ENCODE peak calls at places on chromosomes 12 and 14, in four cellular contexts. X, V, M and Z are unnamed samples.

GRCh38 chr12:41223600-41223999 is 35.5 kb downstream of the PDZRN4 start:
- DNase-seq in X (no peak), V (no peak), M (no peak), Z (no peak)

GRCh38 chr12:57216931-57217871 is 607 bp downstream of the NXPH4 start:
- DNase-seq in X (no peak), V (no peak), M (no peak), Z (no peak)

GRCh38 chr12:80551897-80552296 is 107.9 kb downstream of the PTPRQ start:
- DNase-seq in X (peak), V (no peak), M (no peak), Z (peak)

GRCh38 chr12:5710260-5710878 is 234.7 kb downstream of the ANO2 start:
- DNase-seq in X (peak), V (no peak), M (no peak), Z (no peak)

GRCh38 chr12:93317227-93317626 is 60.5 kb upstream of the NUDT4 start:
- DNase-seq in X (no peak), V (peak), M (no peak), Z (no peak)

GRCh38 chr12:50182461-50182860 is 15.3 kb upstream of the CERS5 start:
- DNase-seq in X (no peak), V (no peak), M (no peak), Z (no peak)

GRCh38 chr12:45934956-45935355 is 55.4 kb downstream of the SCAF11 start:
- DNase-seq in X (no peak), V (no peak), M (no peak), Z (no peak)

GRCh38 chr12:5588231-5588995 is 156.5 kb downstream of the NTF3 start:
- DNase-seq in X (peak), V (no peak), M (no peak), Z (no peak)

GRCh38 chr12:106495354-106495965 is 87.3 kb upstream of the RFX4 start:
- DNase-seq in X (no peak), V (no peak), M (no peak), Z (no peak)

GRCh38 chr14:99212646-99213045 is 59.4 kb downstream of the BCL11B start:
- DNase-seq in X (no peak), V (no peak), M (no peak), Z (no peak)

GRCh38 chr12:71057330-71057729 is 100.5 kb downstream of the TSPAN8 start:
- DNase-seq in X (no peak), V (no peak), M (no peak), Z (no peak)
- TF ChIP-seq ELK1 in X (no peak), V (no peak), M (no peak), Z (no peak)

GRCh38 chr12:768434-768833 is 16.1 kb downstream of the WNK1 start:
- DNase-seq in X (no peak), V (no peak), M (no peak), Z (no peak)
- TF ChIP-seq ELK1 in X (no peak), V (no peak), M (no peak), Z (no peak)

GRCh38 chr12:120006248-120006975 is 17.4 kb downstream of the BICDL1 start:
- DNase-seq in X (no peak), V (no peak), M (no peak), Z (no peak)

GRCh38 chr12:119994892-119995658 is 6.0 kb downstream of the BICDL1 start:
- DNase-seq in X (no peak), V (no peak), M (no peak), Z (no peak)

GRCh38 chr12:119998471-119999245 is 9.6 kb downstream of the BICDL1 start:
- DNase-seq in X (no peak), V (no peak), M (no peak), Z (no peak)

GRCh38 chr12:119996417-119996816 is 7.4 kb downstream of the BICDL1 start:
- DNase-seq in X (no peak), V (no peak), M (no peak), Z (no peak)

GRCh38 chr12:120000556-120000955 is 11.5 kb downstream of the BICDL1 start:
- DNase-seq in X (no peak), V (no peak), M (no peak), Z (no peak)
- TF ChIP-seq ELK1 in X (no peak), V (no peak), M (no peak), Z (no peak)

GRCh38 chr12:67797316-67797741 is 148.8 kb downstream of the DYRK2 start:
- DNase-seq in X (peak), V (no peak), M (no peak), Z (no peak)
- TF ChIP-seq ELK1 in X (no peak), V (no peak), M (no peak), Z (no peak)

GRCh38 chr14:75088153-75088552 is 18.7 kb downstream of the ZC2HC1C start:
- DNase-seq in X (no peak), V (no peak), M (no peak), Z (no peak)

GRCh38 chr14:75088566-75089373 is 19.3 kb downstream of the ZC2HC1C start:
- DNase-seq in X (peak), V (peak), M (no peak), Z (peak)

GRCh38 chr14:75083271-75083670 is 13.8 kb downstream of the ZC2HC1C start:
- DNase-seq in X (no peak), V (no peak), M (no peak), Z (no peak)

GRCh38 chr14:75081835-75082234 is 12.4 kb downstream of the ZC2HC1C start:
- DNase-seq in X (peak), V (no peak), M (no peak), Z (no peak)

DNA sequence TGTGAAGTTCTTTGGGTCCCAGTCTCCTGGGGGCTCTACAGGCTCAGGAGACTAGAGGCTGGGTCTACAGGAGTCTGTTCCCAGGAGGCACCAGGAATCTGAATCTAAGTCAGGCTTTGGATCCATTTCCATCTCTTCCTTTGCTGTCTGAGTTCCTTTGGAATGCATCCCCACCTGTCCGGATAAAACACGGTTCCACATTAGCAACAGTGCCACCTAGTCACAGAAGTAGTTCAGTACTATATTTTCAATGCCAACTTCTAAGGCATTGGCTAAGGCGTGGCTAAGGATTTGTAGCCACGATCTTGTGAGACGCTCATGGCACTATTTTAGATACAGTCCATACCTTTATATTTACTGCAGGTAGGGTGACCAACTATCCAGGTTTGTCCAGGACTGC is 15.1 kb downstream of the ZC2HC1C start:
- DNase-seq in X (no peak), V (no peak), M (no peak), Z (no peak)
- TF ChIP-seq ELK1 in X (no peak), V (no peak), M (no peak), Z (no peak)

DNA sequence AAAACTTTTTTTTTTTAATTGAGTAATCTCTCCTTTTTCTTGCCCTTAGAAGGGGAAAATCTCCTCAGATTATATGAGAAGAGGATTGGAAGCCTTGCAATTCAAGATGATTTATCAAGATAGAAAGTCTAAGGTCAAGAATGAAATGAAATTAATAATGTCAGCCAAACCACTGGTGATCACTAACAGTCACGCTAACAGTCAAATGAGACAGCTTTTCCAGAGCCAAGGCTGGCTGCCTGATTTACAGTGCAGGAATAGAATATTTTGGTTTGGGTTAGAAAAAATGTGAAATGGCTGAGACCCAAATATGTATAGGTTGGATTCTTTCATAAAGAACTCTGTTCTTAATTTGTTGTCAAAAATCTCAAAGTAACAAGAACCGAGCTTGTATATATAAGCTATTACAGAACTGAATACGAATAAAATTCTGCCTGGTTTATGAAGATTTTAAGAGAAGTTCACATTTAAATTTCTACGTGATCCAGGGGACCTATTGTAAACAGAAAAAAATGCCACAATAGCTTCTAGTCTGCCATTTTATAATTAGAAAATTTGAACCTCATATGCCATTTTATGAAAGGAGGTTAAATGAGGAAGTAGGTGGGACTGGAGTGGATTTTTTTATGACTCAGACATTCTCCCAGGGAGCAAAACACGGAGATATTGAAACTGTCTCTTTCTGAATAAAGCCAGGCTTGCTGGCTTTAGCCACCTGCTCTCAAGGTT is 204.1 kb downstream of the PPM1H start:
- DNase-seq in X (peak), V (no peak), M (no peak), Z (peak)
- TF ChIP-seq ELK1 in X (no peak), V (no peak), M (no peak), Z (no peak)

GRCh38 chr12:44342371-44342770 is 506.5 kb downstream of the TMEM117 start:
- DNase-seq in X (no peak), V (no peak), M (no peak), Z (no peak)

DNA sequence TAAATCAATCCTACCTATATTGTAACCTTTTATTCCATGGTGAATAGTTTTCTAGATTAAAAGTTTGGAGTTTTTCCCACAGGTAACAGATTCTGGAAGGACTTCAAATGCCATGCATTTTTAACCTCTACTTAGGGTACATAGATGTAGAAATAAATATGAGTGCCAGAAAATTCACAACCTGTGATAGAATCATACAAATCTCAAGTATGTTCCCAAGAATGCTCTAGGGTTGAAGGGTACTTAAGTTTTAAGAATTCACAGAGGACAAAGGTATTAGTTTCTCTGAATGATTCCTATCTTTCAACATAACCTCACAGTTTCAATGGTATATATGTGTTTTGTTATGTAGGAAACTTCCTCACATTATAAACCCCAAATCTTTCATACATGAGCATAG is 511.3 kb downstream of the TMEM117 start:
- DNase-seq in X (no peak), V (no peak), M (no peak), Z (no peak)
- TF ChIP-seq ELK1 in X (no peak), V (no peak), M (no peak), Z (no peak)